ENCODE peak calls at places on chromosome 17, in four cellular contexts. L, O, B and A are unnamed samples.

GRCh38 chr17:47704781-47705180 is 10.8 kb downstream of the TBKBP1 start:
- DNase-seq in B (no peak), L (no peak), O (no peak), A (no peak)

GRCh38 chr17:4739122-4740024 is at the start of the genes CXCL16 and ZMYND15:
- DNase-seq in B (peak), L (peak), O (peak), A (peak)

GRCh38 chr17:11622468-11622867 is 24.2 kb downstream of the DNAH9 start:
- DNase-seq in O (no peak), B (no peak), L (no peak), A (peak)

GRCh38 chr17:76353004-76353598 is 615 bp downstream of the PRPSAP1 start:
- DNase-seq in O (no peak), B (peak), L (no peak), A (peak)

GRCh38 chr17:63413128-63413527 is 33.0 kb downstream of the CYB561 start:
- DNase-seq in O (no peak), L (no peak), B (no peak), A (no peak)

GRCh38 chr17:37146578-37147119 is 197.9 kb downstream of the AATF start:
- DNase-seq in B (no peak), O (no peak), L (no peak), A (no peak)

GRCh38 chr17:47265983-47266541 is 12.4 kb downstream of the ITGB3 start:
- DNase-seq in B (peak), O (peak), L (no peak), A (no peak)

GRCh38 chr17:44546711-44547606 is 10.3 kb upstream of the FZD2 start:
- DNase-seq in O (peak), B (peak), L (no peak), A (no peak)

GRCh38 chr17:13851889-13852288 is 217.4 kb upstream of the COX10 start:
- DNase-seq in O (no peak), L (no peak), B (no peak), A (no peak)

GRCh38 chr17:77649717-77650211 is 308.7 kb upstream of the TNRC6C start:
- DNase-seq in B (peak), L (no peak), O (peak), A (no peak)

GRCh38 chr17:44972953-44973352 is 4.8 kb upstream of the C1QL1 start:
- DNase-seq in B (peak), O (peak), L (no peak), A (no peak)

GRCh38 chr17:964881-965280 is 14.7 kb downstream of the NXN start:
- DNase-seq in L (no peak), B (no peak), O (no peak), A (no peak)

GRCh38 chr17:44203731-44204452 is 4.2 kb upstream of the ATXN7L3 start:
- DNase-seq in B (peak), L (no peak), O (peak), A (peak)

GRCh38 chr17:43042025-43042424 is 17.0 kb downstream of the RND2 start:
- DNase-seq in B (peak), O (no peak), L (no peak), A (no peak)

GRCh38 chr17:67571478-67571877 is 146.3 kb upstream of the NOL11 start:
- DNase-seq in O (no peak), B (no peak), L (no peak), A (no peak)

GRCh38 chr17:39867084-39867890 is 715 bp upstream of the ZPBP2 start:
- DNase-seq in B (no peak), O (no peak), L (peak), A (no peak)